ENCODE peak calls at places on chromosomes 4 and X, in six cellular contexts. D, U, K, B, S and Y are unnamed samples.

GRCh38 chr4:129561886-129562285 is 465.9 kb downstream of the C4orf33 start:
- DNase-seq in B (no peak), U (no peak), K (peak; percentile 3), S (no peak), D (no peak), Y (no peak)

GRCh38 chrX:39556056-39556455 is 541.7 kb downstream of the BCOR start:
- DNase-seq in K (no peak), U (no peak), B (no peak), D (no peak), S (no peak), Y (no peak)

GRCh38 chr4:76028242-76028859 is 5.1 kb upstream of the CXCL10 start:
- DNase-seq in U (no peak), D (no peak), K (peak; percentile 32), S (no peak), B (no peak), Y (no peak)

GRCh38 chr4:89001647-89002518 is 55.1 kb downstream of the FAM13A start:
- DNase-seq in U (no peak), D (no peak), S (no peak), K (peak; percentile 19), B (no peak), Y (no peak)

GRCh38 chr4:47315346-47315745 is 148.2 kb downstream of the COMMD8 start:
- DNase-seq in D (no peak), K (peak; percentile 51), U (no peak), B (no peak), S (no peak), Y (no peak)

GRCh38 chr4:186078977-186079697 is 10.2 kb downstream of the TLR3 start:
- DNase-seq in S (no peak), K (no peak), U (no peak), B (no peak), D (no peak), Y (no peak)

GRCh38 chr4:180058731-180059215 is 2184.4 kb upstream of the TENM3 start:
- DNase-seq in K (peak; percentile 37), D (no peak), B (peak; percentile 69), U (peak; percentile 91), S (no peak), Y (no peak)

GRCh38 chr4:64617813-64618212 is 208.6 kb upstream of the TECRL start:
- DNase-seq in S (no peak), K (no peak), D (no peak), B (no peak), U (no peak), Y (no peak)

GRCh38 chr4:5341151-5341925 is 290.1 kb downstream of the STK32B start:
- DNase-seq in S (no peak), B (no peak), D (no peak), K (no peak), U (no peak), Y (no peak)

GRCh38 chr4:10730590-10730989 is 46.0 kb upstream of the CLNK start:
- DNase-seq in D (no peak), B (no peak), U (no peak), S (no peak), K (no peak), Y (no peak)

GRCh38 chr4:1873776-1874175 is 2.6 kb downstream of the NSD2 start:
- DNase-seq in S (no peak), B (no peak), K (no peak), U (no peak), D (no peak), Y (no peak)

GRCh38 chr4:173516621-173517612 is 13.1 kb downstream of the HAND2 start:
- DNase-seq in B (no peak), D (no peak), S (no peak), U (no peak), K (peak; percentile 69), Y (no peak)

GRCh38 chr4:140185725-140186124 is 31.7 kb upstream of the MAML3 start:
- DNase-seq in S (no peak), B (no peak), K (no peak), D (no peak), U (no peak), Y (no peak)

GRCh38 chr4:22070256-22070655 is 121.7 kb upstream of the KCNIP4 start:
- DNase-seq in K (no peak), U (no peak), S (no peak), D (no peak), B (no peak), Y (no peak)

GRCh38 chr4:188839704-188840103 is 700.5 kb downstream of the TRIML1 start:
- DNase-seq in S (no peak), B (no peak), U (no peak), D (no peak), K (no peak), Y (no peak)

GRCh38 chrX:41014776-41015175 is 70.5 kb upstream of the USP9X start:
- DNase-seq in B (no peak), D (no peak), S (no peak), K (no peak), U (no peak), Y (no peak)

GRCh38 chrX:45196701-45197100 is 4.0 kb downstream of the DIPK2B start:
- DNase-seq in D (no peak), S (no peak), B (no peak), U (no peak), K (no peak), Y (no peak)

GRCh38 chr4:167234388-167234881 is at the start of gene SPOCK3:
- DNase-seq in S (peak; percentile 64), B (no peak), U (no peak), D (no peak), K (peak; percentile 54), Y (no peak)

GRCh38 chrX:700936-701335 is 70.3 kb downstream of the SHOX start:
- DNase-seq in U (no peak), B (no peak), K (no peak), D (no peak), S (no peak), Y (no peak)

GRCh38 chr4:148238797-148239196 is 203.4 kb downstream of the NR3C2 start:
- DNase-seq in B (peak; percentile 80), U (no peak), K (no peak), S (no peak), D (no peak), Y (no peak)

GRCh38 chr4:3286335-3287175 is 6.3 kb upstream of the RGS12 start:
- DNase-seq in D (no peak), S (no peak), U (no peak), K (no peak), B (peak; percentile 29), Y (no peak)

GRCh38 chr4:76886214-76886613 is 11.7 kb downstream of the SOWAHB start:
- DNase-seq in U (no peak), B (no peak), S (no peak), K (no peak), D (no peak), Y (no peak)

GRCh38 chr4:56742080-56742871 is 61.2 kb upstream of the HOPX start:
- DNase-seq in B (no peak), K (peak; percentile 30), D (no peak), U (no peak), S (no peak), Y (no peak)

GRCh38 chr4:13533670-13534343 is 10.5 kb downstream of the NKX3-2 start:
- DNase-seq in B (no peak), D (no peak), K (no peak), S (no peak), U (no peak), Y (no peak)

GRCh38 chr4:183987529-183987946 is 82.4 kb downstream of the STOX2 start:
- DNase-seq in S (peak; percentile 37), K (peak; percentile 82), U (peak; percentile 87), B (peak; percentile 52), D (peak; percentile 61), Y (peak; percentile 90)

GRCh38 chr4:78131403-78131802 is 74.3 kb downstream of the FRAS1 start:
- DNase-seq in S (no peak), D (no peak), K (peak; percentile 53), B (no peak), U (no peak), Y (no peak)

GRCh38 chrX:16191605-16192004 is 24.3 kb downstream of the MAGEB17 start:
- DNase-seq in U (no peak), K (no peak), B (no peak), S (no peak), D (no peak), Y (no peak)

GRCh38 chrX:72479324-72480274 is 93.0 kb downstream of the HDAC8 start:
- DNase-seq in D (no peak), B (no peak), S (no peak), K (no peak), U (no peak), Y (no peak)

GRCh38 chr4:101707596-101707995 is 82.9 kb upstream of the BANK1 start:
- DNase-seq in B (no peak), K (no peak), U (no peak), D (no peak), S (no peak), Y (no peak)

GRCh38 chr4:86848136-86848535 is 1.0 kb downstream of the SLC10A6 start:
- DNase-seq in B (no peak), K (no peak), U (no peak), S (no peak), D (no peak), Y (no peak)

GRCh38 chrX:149470960-149471359 is 34.1 kb downstream of the IDS start:
- DNase-seq in S (peak; percentile 64), B (peak; percentile 80), D (no peak), U (peak; percentile 68), K (peak; percentile 64), Y (peak; percentile 96)

GRCh38 chrX:155534800-155535199 is 76.4 kb upstream of the F8A3 start:
- DNase-seq in S (no peak), U (no peak), D (no peak), K (no peak), B (no peak), Y (no peak)

GRCh38 chr4:62871057-62871456 is 1538.2 kb downstream of the TECRL start:
- DNase-seq in U (no peak), B (no peak), D (no peak), K (no peak), S (no peak), Y (no peak)

GRCh38 chr4:138243369-138243768 is 1.2 kb upstream of the SLC7A11 start:
- DNase-seq in U (no peak), K (no peak), D (peak; percentile 64), S (no peak), B (no peak), Y (no peak)

GRCh38 chr4:139227729-139228404 is 50.8 kb upstream of the ELF2 start:
- DNase-seq in S (no peak), D (no peak), U (no peak), K (no peak), B (no peak), Y (no peak)

GRCh38 chrX:139890991-139891700 is 41.7 kb downstream of the ATP11C start:
- DNase-seq in B (no peak), S (no peak), U (no peak), K (peak; percentile 74), D (peak; percentile 26), Y (no peak)

GRCh38 chr4:56575820-56576429 is 70.3 kb downstream of the ARL9 start:
- DNase-seq in K (peak; percentile 67), D (no peak), S (no peak), B (no peak), U (no peak), Y (no peak)

GRCh38 chr4:148986951-148987350 is 544.7 kb upstream of the NR3C2 start:
- DNase-seq in D (no peak), U (no peak), B (no peak), S (no peak), K (no peak), Y (no peak)

GRCh38 chr4:7867701-7868429 is 71.8 kb downstream of the AFAP1 start:
- DNase-seq in D (no peak), U (no peak), B (no peak), S (no peak), K (no peak), Y (peak; percentile 42)